ENCODE peak calls at places on chromosomes 4 and X, in eight cellular contexts. U, H, C, Q, D, V, P and O are unnamed samples.

GRCh38 chrX:150211988-150212387 is 151.1 kb upstream of the MAMLD1 start:
- DNase-seq in U (no peak), H (no peak), C (no peak), Q (no peak), D (no peak), V (no peak), P (no peak), O (no peak)

GRCh38 chr4:113901994-113902787 is 77.3 kb downstream of the ARSJ start:
- DNase-seq in U (no peak), H (no peak), C (no peak), Q (no peak), D (peak), V (no peak), P (peak), O (no peak)

GRCh38 chrX:630922-631496 is 418 bp downstream of the SHOX start:
- DNase-seq in U (peak), H (no peak), C (no peak), Q (no peak), D (no peak), V (peak), P (no peak), O (peak)

GRCh38 chr4:17385403-17385802 is 126.5 kb downstream of the QDPR start:
- DNase-seq in U (no peak), H (no peak), C (no peak), Q (no peak), D (no peak), V (no peak), P (no peak), O (no peak)

GRCh38 chr4:119540249-119540648 is 88.4 kb downstream of the PDE5A start:
- DNase-seq in U (no peak), H (no peak), C (no peak), Q (no peak), D (no peak), V (no peak), P (no peak), O (no peak)

GRCh38 chr4:7371122-7371941 is 63.4 kb downstream of the PSAPL1 start:
- DNase-seq in U (no peak), H (no peak), C (no peak), Q (no peak), D (no peak), V (no peak), P (no peak), O (no peak)

GRCh38 chr4:174524242-174524641 is 2.0 kb upstream of the HPGD start:
- DNase-seq in U (no peak), H (no peak), C (no peak), Q (no peak), D (peak), V (no peak), P (peak), O (no peak)

GRCh38 chr4:1211951-1212545 is 36.9 kb downstream of the CTBP1 start:
- DNase-seq in U (no peak), H (peak), C (no peak), Q (no peak), D (no peak), V (peak), P (no peak), O (no peak)

GRCh38 chr4:152935661-152936445 is at the start of gene FHDC1:
- DNase-seq in U (peak), H (peak), C (peak), Q (no peak), D (peak), V (no peak), P (peak), O (no peak)

GRCh38 chr4:99670409-99671073 is 12.9 kb upstream of the C4orf54 start:
- DNase-seq in U (no peak), H (no peak), C (no peak), Q (no peak), D (no peak), V (no peak), P (no peak), O (no peak)

GRCh38 chrX:30190426-30190825 is 24.9 kb upstream of the MAGEB2 start:
- DNase-seq in U (no peak), H (no peak), C (no peak), Q (no peak), D (no peak), V (no peak), P (no peak), O (no peak)

GRCh38 chr4:107760281-107760947 is 40.4 kb upstream of the PAPSS1 start:
- DNase-seq in U (peak), H (no peak), C (peak), Q (peak), D (peak), V (no peak), P (peak), O (no peak)

GRCh38 chrX:129523076-129524055 is at the start of gene SMARCA1:
- DNase-seq in U (peak), H (peak), C (peak), Q (peak), D (peak), V (peak), P (peak), O (no peak)

GRCh38 chrX:130028196-130028595 is 45.8 kb downstream of the BCORL1 start:
- DNase-seq in U (peak), H (no peak), C (peak), Q (peak), D (peak), V (no peak), P (peak), O (no peak)

DNA sequence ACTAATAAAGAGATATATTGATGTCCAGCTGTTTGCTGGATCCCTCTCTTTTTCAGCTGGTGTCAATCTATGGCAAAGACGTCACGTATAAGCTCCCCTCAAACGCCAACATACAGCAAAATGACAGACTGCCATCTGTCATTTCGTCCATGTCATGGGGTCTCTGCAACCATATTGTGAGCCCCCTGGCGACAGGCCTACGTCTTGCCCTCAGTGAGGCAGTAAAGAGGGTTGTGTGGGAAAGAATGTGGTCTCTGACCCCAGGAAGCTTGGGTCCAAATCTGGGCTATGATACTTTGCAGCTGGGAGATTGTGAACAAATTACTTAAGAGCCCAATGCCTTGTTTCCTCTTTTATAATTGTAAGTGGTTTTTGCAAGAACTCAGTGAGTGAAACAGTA is 7.4 kb downstream of the SUPT20HL2 start:
- DNase-seq in U (no peak), H (no peak), C (no peak), Q (no peak), D (no peak), V (no peak), P (no peak), O (no peak)
- TF ChIP-seq CTCF in U (no peak), H (no peak), C (no peak), Q (no peak), D (no peak), V (no peak), P (no peak), O (no peak)

GRCh38 chrX:126552313-126553022 is at the start of gene DCAF12L1:
- DNase-seq in U (no peak), H (peak), C (no peak), Q (no peak), D (no peak), V (no peak), P (peak), O (no peak)
- H3K4me3 ChIP-seq in U (no peak), H (no peak), C (no peak), Q (no peak), D (no peak), V (no peak), P (peak), O (peak)

GRCh38 chr4:84966382-84967291 is at the start of gene WDFY3:
- DNase-seq in U (peak), H (peak), C (peak), Q (peak), D (peak), V (peak), P (peak), O (peak)

GRCh38 chr4:84968936-84969335 is 2.4 kb upstream of the WDFY3 start:
- DNase-seq in U (no peak), H (no peak), C (no peak), Q (no peak), D (no peak), V (no peak), P (no peak), O (no peak)

GRCh38 chr4:84965558-84966381 is 720 bp downstream of the WDFY3 start:
- DNase-seq in U (peak), H (peak), C (peak), Q (no peak), D (peak), V (peak), P (peak), O (no peak)

GRCh38 chr4:84964995-84965557 is 1.4 kb downstream of the WDFY3 start:
- DNase-seq in U (no peak), H (no peak), C (no peak), Q (no peak), D (no peak), V (no peak), P (no peak), O (no peak)

GRCh38 chr4:84967292-84967651 is 782 bp upstream of the WDFY3 start:
- DNase-seq in U (no peak), H (no peak), C (no peak), Q (no peak), D (no peak), V (no peak), P (no peak), O (no peak)
- TF ChIP-seq EP300 in U (no peak), H (no peak), C (no peak), Q (peak), D (no peak), V (no peak), P (no peak), O (no peak)

DNA sequence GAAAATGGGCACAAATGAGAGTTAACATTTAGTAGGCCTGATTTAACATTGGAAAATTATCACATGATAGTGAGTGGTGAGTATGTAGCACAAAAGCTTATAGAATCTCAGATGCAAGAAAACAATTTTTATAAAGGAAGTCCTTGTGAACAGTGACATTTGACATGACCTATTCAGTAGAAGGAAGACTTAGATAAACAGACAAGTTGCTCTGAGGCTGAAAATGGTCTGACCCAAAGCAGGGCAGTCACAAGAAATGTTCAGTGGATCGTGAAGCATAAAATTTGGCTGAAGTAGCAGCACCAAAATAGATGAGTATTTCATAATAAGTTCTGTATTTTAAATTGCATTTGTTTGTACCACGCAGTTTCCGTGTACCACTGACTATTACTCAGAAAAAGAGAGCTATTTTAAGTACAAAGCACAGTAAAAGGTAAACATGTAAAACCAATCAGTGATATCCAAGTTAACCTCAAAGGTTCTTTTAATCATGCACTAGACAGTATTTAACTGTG is 605.7 kb upstream of the PABPC4L start:
- DNase-seq in U (no peak), H (no peak), C (no peak), Q (no peak), D (no peak), V (no peak), P (no peak), O (no peak)
- TF ChIP-seq CTCF in U (no peak), H (no peak), C (no peak), Q (no peak), D (no peak), V (no peak), P (no peak), O (no peak)

DNA sequence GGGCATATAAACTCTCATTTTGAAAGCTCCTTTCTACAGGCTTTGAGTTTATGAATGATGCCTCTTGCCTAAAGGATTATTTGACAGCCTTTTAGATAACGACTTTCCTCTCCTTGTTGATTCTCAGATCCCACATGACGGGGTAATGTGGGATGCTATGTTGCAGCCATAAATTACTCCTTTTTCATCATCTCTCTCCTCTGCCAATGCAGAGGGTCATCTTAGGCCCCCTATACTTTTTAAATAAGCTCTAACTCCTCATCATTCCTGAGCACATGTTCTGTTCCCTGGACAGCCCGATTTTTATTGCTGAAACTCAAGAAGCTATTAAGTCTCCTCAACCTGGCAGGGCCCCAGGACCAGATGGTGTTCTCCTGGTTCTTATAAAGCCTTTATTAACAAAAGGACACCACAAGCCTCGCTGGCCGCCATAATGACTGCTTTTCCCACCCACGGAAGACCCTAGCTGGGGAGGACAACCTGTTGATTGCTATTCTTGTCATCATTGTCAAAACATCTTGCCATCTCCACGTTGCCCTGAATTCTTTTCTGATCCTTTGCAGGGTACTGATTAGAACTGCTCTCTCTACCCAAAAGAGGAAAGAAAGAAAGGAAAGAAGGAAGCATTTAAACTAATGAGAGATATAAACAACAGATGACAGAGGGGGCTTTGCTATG is 150.7 kb downstream of the DHX15 start:
- DNase-seq in U (no peak), H (no peak), C (no peak), Q (no peak), D (no peak), V (no peak), P (no peak), O (no peak)
- H3K4me3 ChIP-seq in U (no peak), H (no peak), C (no peak), Q (no peak), D (no peak), V (no peak), P (no peak), O (no peak)

GRCh38 chrX:115503099-115503498 is 57.9 kb upstream of the PLS3 start:
- DNase-seq in U (peak), H (no peak), C (no peak), Q (no peak), D (no peak), V (no peak), P (no peak), O (no peak)
- TF ChIP-seq EP300 in U (no peak), H (no peak), C (no peak), Q (no peak), D (no peak), V (no peak), P (no peak), O (no peak)

GRCh38 chr4:98448923-98449322 is 187.7 kb downstream of the RAP1GDS1 start:
- DNase-seq in U (no peak), H (no peak), C (no peak), Q (no peak), D (peak), V (no peak), P (no peak), O (no peak)

GRCh38 chr4:98452091-98452490 is 190.9 kb downstream of the RAP1GDS1 start:
- DNase-seq in U (no peak), H (no peak), C (no peak), Q (no peak), D (no peak), V (no peak), P (no peak), O (no peak)

GRCh38 chr4:98444371-98444770 is 183.2 kb downstream of the RAP1GDS1 start:
- DNase-seq in U (no peak), H (no peak), C (no peak), Q (no peak), D (no peak), V (no peak), P (no peak), O (no peak)

GRCh38 chr4:98446499-98447375 is 185.6 kb downstream of the RAP1GDS1 start:
- DNase-seq in U (no peak), H (no peak), C (no peak), Q (no peak), D (peak), V (no peak), P (peak), O (peak)

GRCh38 chr4:98447648-98448047 is 186.5 kb downstream of the RAP1GDS1 start:
- DNase-seq in U (no peak), H (no peak), C (no peak), Q (no peak), D (peak), V (no peak), P (no peak), O (no peak)
- TF ChIP-seq CTCF in U (no peak), H (no peak), C (no peak), Q (no peak), D (no peak), V (no peak), P (no peak), O (no peak)

GRCh38 chrX:69211701-69212100 is 46.4 kb upstream of the PJA1 start:
- DNase-seq in U (no peak), H (no peak), C (no peak), Q (no peak), D (no peak), V (no peak), P (no peak), O (no peak)

GRCh38 chrX:69216446-69216845 is 51.2 kb upstream of the PJA1 start:
- DNase-seq in U (no peak), H (no peak), C (peak), Q (no peak), D (no peak), V (peak), P (no peak), O (no peak)

GRCh38 chrX:69215161-69215560 is 49.9 kb upstream of the PJA1 start:
- DNase-seq in U (no peak), H (no peak), C (no peak), Q (no peak), D (no peak), V (no peak), P (no peak), O (no peak)

GRCh38 chrX:69216911-69217310 is 51.7 kb upstream of the PJA1 start:
- DNase-seq in U (no peak), H (no peak), C (no peak), Q (no peak), D (no peak), V (peak), P (no peak), O (no peak)

GRCh38 chrX:69214463-69214862 is 49.2 kb upstream of the PJA1 start:
- DNase-seq in U (no peak), H (no peak), C (no peak), Q (no peak), D (no peak), V (no peak), P (no peak), O (no peak)
- H3K4me3 ChIP-seq in U (no peak), H (no peak), C (no peak), Q (no peak), D (no peak), V (no peak), P (no peak), O (no peak)